ENCODE peak calls at places on chromosomes 5 and 9, in four cellular contexts. O, W, D and J are unnamed samples.

GRCh38 chr9:129143031-129143441 is 31.8 kb downstream of the PTPA start:
- DNase-seq in D (peak; percentile 79), W (peak; percentile 97), O (peak; percentile 92), J (peak; percentile 68)

GRCh38 chr5:6712136-6712581 is 1.1 kb upstream of the TENT4A start:
- DNase-seq in D (peak; percentile 36), W (peak; percentile 58), O (peak; percentile 64), J (no peak)

GRCh38 chr5:175847061-175847460 is 24.3 kb upstream of the CPLX2 start:
- DNase-seq in D (no peak), W (no peak), O (no peak), J (no peak)

GRCh38 chr9:122315534-122315933 is 50.9 kb downstream of the MRRF start:
- DNase-seq in O (no peak), D (no peak), W (no peak), J (no peak)

GRCh38 chr5:135476615-135477493 is 24.7 kb upstream of the TIFAB start:
- DNase-seq in O (no peak), W (no peak), D (no peak), J (no peak)

GRCh38 chr5:74851684-74852353 is 14.4 kb downstream of the FAM169A start:
- DNase-seq in D (no peak), O (no peak), W (peak; percentile 64), J (no peak)

GRCh38 chr9:128084746-128085145 is 16.7 kb downstream of the SLC25A25 start:
- DNase-seq in D (no peak), W (no peak), O (no peak), J (no peak)

GRCh38 chr5:94698189-94698588 is 79.7 kb downstream of the SLF1 start:
- DNase-seq in D (no peak), O (no peak), W (no peak), J (no peak)

GRCh38 chr5:40446910-40447309 is 232.8 kb upstream of the PTGER4 start:
- DNase-seq in O (no peak), W (peak; percentile 64), D (no peak), J (peak; percentile 54)

GRCh38 chr5:107413754-107414153 is 257.0 kb downstream of the EFNA5 start:
- DNase-seq in O (no peak), D (no peak), W (no peak), J (no peak)

GRCh38 chr5:176810687-176811501 is 535 bp downstream of the UNC5A start:
- DNase-seq in D (no peak), O (no peak), W (peak; percentile 2), J (no peak)

GRCh38 chr5:115418788-115419187 is 122.3 kb upstream of the CCDC112 start:
- DNase-seq in D (no peak), W (no peak), O (no peak), J (peak; percentile 47)

GRCh38 chr9:2281031-2281802 is 266.1 kb downstream of the SMARCA2 start:
- DNase-seq in W (peak; percentile 11), D (no peak), O (no peak), J (no peak)

GRCh38 chr9:133115604-133116345 is 5.3 kb downstream of the RALGDS start:
- DNase-seq in O (peak; percentile 36), W (no peak), D (no peak), J (no peak)

GRCh38 chr5:16726538-16726946 is 109.7 kb upstream of the RETREG1 start:
- DNase-seq in D (no peak), W (peak; percentile 68), O (no peak), J (peak; percentile 69)

GRCh38 chr9:11443631-11444030 is 830.8 kb upstream of the PTPRD start:
- DNase-seq in W (no peak), D (no peak), O (no peak), J (no peak)

GRCh38 chr5:169225830-169226356 is 75.0 kb downstream of the SLIT3 start:
- DNase-seq in W (no peak), D (no peak), O (no peak), J (no peak)

DNA sequence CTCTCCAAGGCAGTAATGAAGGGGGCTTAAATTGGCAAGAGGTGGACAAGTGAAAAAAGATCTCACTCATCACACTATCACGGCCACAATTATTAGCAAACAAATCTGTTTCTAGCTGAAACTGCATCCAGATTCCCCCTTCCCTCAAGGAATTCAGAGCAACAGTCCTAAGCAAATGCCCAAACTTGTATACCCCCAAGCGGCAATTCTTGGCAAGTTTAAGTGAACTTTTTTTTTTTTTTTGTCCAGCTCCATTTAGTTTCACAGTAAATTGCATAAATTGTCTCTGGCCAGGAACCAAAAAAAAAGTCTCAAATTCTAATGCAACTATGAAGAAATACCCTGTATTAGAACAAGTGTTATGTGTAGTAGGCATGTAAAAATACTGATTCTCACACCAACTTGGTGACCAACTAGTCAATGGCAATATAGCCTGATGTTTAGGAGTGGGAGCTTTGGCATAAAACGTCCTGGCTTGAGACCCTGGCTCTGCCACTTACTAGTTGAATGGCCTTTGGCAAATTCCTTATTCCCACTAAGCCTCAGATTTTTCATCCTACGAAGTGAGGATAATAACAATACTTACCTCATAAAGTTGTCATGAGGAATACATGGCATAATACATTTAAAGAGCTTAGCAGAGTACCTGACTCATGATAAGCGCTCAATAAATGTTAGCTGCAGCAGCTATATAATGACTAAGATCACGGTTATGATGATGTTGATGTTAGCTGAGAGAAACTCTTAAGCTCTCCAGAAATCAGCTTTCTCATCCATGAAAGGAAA is 193.2 kb downstream of the ADAMTSL1 start:
- DNase-seq in O (no peak), D (no peak), W (peak; percentile 57), J (no peak)
- TF ChIP-seq CTCF in O (no peak), D (no peak), W (no peak), J (no peak)

DNA sequence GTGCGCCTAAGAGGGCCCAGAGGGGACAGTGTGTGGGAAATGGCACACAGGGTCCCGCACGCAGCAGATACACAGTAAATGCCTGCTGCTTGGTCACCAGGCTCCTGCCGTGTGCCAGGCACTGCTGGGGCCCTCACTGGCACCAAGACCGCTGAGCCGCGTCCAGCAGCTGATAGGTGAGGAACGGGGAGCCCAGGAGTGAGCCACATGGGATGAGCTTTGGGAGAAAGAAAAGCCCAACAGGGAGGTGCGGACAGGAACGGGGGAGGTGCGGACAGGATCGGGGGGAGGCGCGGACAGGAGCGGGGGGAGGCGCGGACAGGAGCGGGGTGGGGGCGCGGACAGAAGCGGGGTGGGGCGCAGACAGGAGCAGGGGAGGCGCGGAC is 16.5 kb downstream of the GPSM1 start:
- DNase-seq in W (no peak), O (no peak), D (no peak), J (no peak)
- H3K4me3 ChIP-seq in W (no peak overlapping the region), O (no peak overlapping the region), D (no peak overlapping the region), J (no peak overlapping the region)

GRCh38 chr5:84088996-84089395 is 295.7 kb downstream of the EDIL3 start:
- DNase-seq in D (no peak), W (peak; percentile 59), O (no peak), J (peak; percentile 7)
- TF ChIP-seq CTCF in D (no peak), W (peak; percentile 38), O (no peak), J (peak; percentile 58)

DNA sequence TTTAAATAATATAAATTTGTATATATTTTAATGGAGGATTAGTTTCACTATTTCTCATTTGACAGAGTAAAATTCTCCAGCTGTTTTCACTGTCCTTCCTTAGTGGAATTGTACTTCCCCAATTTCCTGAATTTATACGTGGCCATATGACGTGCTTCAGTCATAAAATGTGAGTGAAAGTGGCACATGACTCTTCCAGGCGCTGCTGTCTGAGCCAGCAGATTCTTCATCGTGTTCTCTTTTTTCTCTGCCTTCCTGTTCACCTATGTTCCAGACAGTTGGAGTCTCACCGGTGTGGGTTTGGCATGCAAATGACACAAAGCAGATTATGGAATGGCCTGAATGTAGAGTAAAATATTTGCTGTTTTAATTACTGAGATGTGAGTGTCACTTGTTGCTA is 684.1 kb downstream of the SEMA5A start:
- DNase-seq in O (no peak), D (no peak), W (no peak), J (no peak)
- H3K4me3 ChIP-seq in O (no peak overlapping the region), D (no peak overlapping the region), W (no peak overlapping the region), J (no peak overlapping the region)

GRCh38 chr9:96398582-96399334 is 15.2 kb upstream of the SLC35D2 start:
- DNase-seq in D (no peak), O (no peak), W (no peak), J (no peak)
- TF ChIP-seq CTCF in D (no peak), O (no peak), W (no peak), J (no peak)

GRCh38 chr9:33445389-33445881 is 2.0 kb downstream of the AQP3 start:
- DNase-seq in W (no peak), O (no peak), D (peak; percentile 72), J (no peak)
- H3K4me3 ChIP-seq in W (no peak overlapping the region), O (no peak overlapping the region), D (no peak overlapping the region), J (peak overlapping the region; percentile 67)